ENCODE peak calls at places on chromosomes 5 and 9, in nine cellular contexts. One of them, this sample, is unnamed.
A peak's percentile ranks its signal among the peaks of the same experiment; 100 is the strongest.

GRCh38 chr9:21813575-21814473 is 11.4 kb downstream of the MTAP start:
- DNase-seq in fibroblast of mammary gland: peak; percentile 88
- DNase-seq in GM12865: peak; percentile 86
- DNase-seq in uterus: peak; percentile 66
- DNase-seq in A673: peak; percentile 60
- DNase-seq in GM20000: peak; percentile 62
- DNase-seq in neural crest cell: peak; percentile 51
- DNase-seq in mammary epithelial cell: peak; percentile 73
- DNase-seq in AG10803: peak; percentile 86
- DNase-seq in this sample: peak; percentile 74

GRCh38 chr5:151574597-151574996 is 16.5 kb downstream of the FAT2 start:
- DNase-seq in fibroblast of mammary gland: no peak
- DNase-seq in GM12865: no peak
- DNase-seq in uterus: no peak
- DNase-seq in A673: no peak
- DNase-seq in GM20000: no peak
- DNase-seq in neural crest cell: no peak
- DNase-seq in mammary epithelial cell: peak; percentile 39
- DNase-seq in AG10803: no peak
- DNase-seq in this sample: no peak

GRCh38 chr5:134732819-134733218 is 5.5 kb upstream of the CAMLG start:
- DNase-seq in fibroblast of mammary gland: no peak
- DNase-seq in GM12865: no peak
- DNase-seq in uterus: no peak
- DNase-seq in A673: no peak
- DNase-seq in GM20000: no peak
- DNase-seq in neural crest cell: no peak
- DNase-seq in mammary epithelial cell: no peak
- DNase-seq in AG10803: no peak
- DNase-seq in this sample: no peak

GRCh38 chr5:171388816-171389168 is 1.1 kb downstream of the NPM1 start:
- DNase-seq in fibroblast of mammary gland: no peak
- DNase-seq in GM12865: peak; percentile 56
- DNase-seq in uterus: no peak
- DNase-seq in A673: peak; percentile 61
- DNase-seq in GM20000: no peak
- DNase-seq in neural crest cell: no peak
- DNase-seq in mammary epithelial cell: no peak
- DNase-seq in AG10803: no peak
- DNase-seq in this sample: no peak

GRCh38 chr5:50958852-50959457 is 292.5 kb downstream of the PARP8 start:
- DNase-seq in fibroblast of mammary gland: peak; percentile 33
- DNase-seq in GM12865: peak; percentile 42
- DNase-seq in uterus: no peak
- DNase-seq in A673: peak; percentile 64
- DNase-seq in GM20000: no peak
- DNase-seq in neural crest cell: peak; percentile 37
- DNase-seq in mammary epithelial cell: peak; percentile 9
- DNase-seq in AG10803: peak; percentile 31
- DNase-seq in this sample: peak; percentile 39

GRCh38 chr5:107359033-107359915 is 311.5 kb downstream of the EFNA5 start:
- DNase-seq in fibroblast of mammary gland: peak; percentile 64
- DNase-seq in GM12865: no peak
- DNase-seq in uterus: no peak
- DNase-seq in A673: peak; percentile 81
- DNase-seq in GM20000: no peak
- DNase-seq in neural crest cell: no peak
- DNase-seq in mammary epithelial cell: peak; percentile 19
- DNase-seq in AG10803: peak; percentile 42
- DNase-seq in this sample: no peak

GRCh38 chr5:179312557-179313235 is 32.6 kb downstream of the ADAMTS2 start:
- DNase-seq in fibroblast of mammary gland: no peak
- DNase-seq in GM12865: no peak
- DNase-seq in uterus: no peak
- DNase-seq in A673: no peak
- DNase-seq in GM20000: no peak
- DNase-seq in neural crest cell: no peak
- DNase-seq in mammary epithelial cell: no peak
- DNase-seq in AG10803: peak; percentile 40
- DNase-seq in this sample: no peak

GRCh38 chr5:16883801-16884200 is 52.3 kb downstream of the MYO10 start:
- DNase-seq in fibroblast of mammary gland: peak; percentile 32
- DNase-seq in GM12865: no peak
- DNase-seq in uterus: no peak
- DNase-seq in A673: no peak
- DNase-seq in GM20000: no peak
- DNase-seq in neural crest cell: no peak
- DNase-seq in mammary epithelial cell: no peak
- DNase-seq in AG10803: peak; percentile 35
- DNase-seq in this sample: no peak

GRCh38 chr5:59506285-59506877 is 387.1 kb downstream of the PDE4D start:
- DNase-seq in fibroblast of mammary gland: peak; percentile 56
- DNase-seq in GM12865: peak; percentile 31
- DNase-seq in uterus: no peak
- DNase-seq in A673: no peak
- DNase-seq in GM20000: no peak
- DNase-seq in neural crest cell: no peak
- DNase-seq in mammary epithelial cell: no peak
- DNase-seq in AG10803: peak; percentile 62
- DNase-seq in this sample: peak; percentile 26

GRCh38 chr9:37300620-37301368 is 121.7 kb upstream of the GRHPR start:
- DNase-seq in fibroblast of mammary gland: peak; percentile 49
- DNase-seq in GM12865: peak; percentile 70
- DNase-seq in uterus: no peak
- DNase-seq in A673: no peak
- DNase-seq in GM20000: no peak
- DNase-seq in neural crest cell: no peak
- DNase-seq in mammary epithelial cell: peak; percentile 12
- DNase-seq in AG10803: peak; percentile 4
- DNase-seq in this sample: no peak

GRCh38 chr5:77328926-77329647 is 118.6 kb downstream of the PDE8B start:
- DNase-seq in fibroblast of mammary gland: no peak
- DNase-seq in GM12865: no peak
- DNase-seq in uterus: no peak
- DNase-seq in A673: no peak
- DNase-seq in GM20000: no peak
- DNase-seq in neural crest cell: no peak
- DNase-seq in mammary epithelial cell: no peak
- DNase-seq in AG10803: no peak
- DNase-seq in this sample: no peak

GRCh38 chr5:9431496-9432258 is 114.2 kb downstream of the SEMA5A start:
- DNase-seq in fibroblast of mammary gland: no peak
- DNase-seq in GM12865: peak; percentile 38
- DNase-seq in uterus: no peak
- DNase-seq in A673: no peak
- DNase-seq in GM20000: no peak
- DNase-seq in neural crest cell: no peak
- DNase-seq in mammary epithelial cell: no peak
- DNase-seq in AG10803: no peak
- DNase-seq in this sample: peak; percentile 29

GRCh38 chr5:157511656-157512644 is 51.9 kb downstream of the NIPAL4 start:
- DNase-seq in fibroblast of mammary gland: peak; percentile 98
- DNase-seq in GM12865: no peak
- DNase-seq in uterus: peak; percentile 98
- DNase-seq in A673: peak; percentile 78
- DNase-seq in GM20000: no peak
- DNase-seq in neural crest cell: peak; percentile 16
- DNase-seq in mammary epithelial cell: peak; percentile 95
- DNase-seq in AG10803: peak; percentile 98
- DNase-seq in this sample: peak; percentile 96

GRCh38 chr5:93403529-93403928 is 177.5 kb downstream of the NR2F1-AS1 start:
- DNase-seq in fibroblast of mammary gland: no peak
- DNase-seq in GM12865: no peak
- DNase-seq in uterus: no peak
- DNase-seq in A673: no peak
- DNase-seq in GM20000: no peak
- DNase-seq in neural crest cell: no peak
- DNase-seq in mammary epithelial cell: no peak
- DNase-seq in AG10803: no peak
- DNase-seq in this sample: no peak

GRCh38 chr5:3251784-3252183 is 343.8 kb upstream of the IRX1 start:
- DNase-seq in fibroblast of mammary gland: no peak
- DNase-seq in GM12865: no peak
- DNase-seq in uterus: no peak
- DNase-seq in A673: no peak
- DNase-seq in GM20000: no peak
- DNase-seq in neural crest cell: no peak
- DNase-seq in mammary epithelial cell: no peak
- DNase-seq in AG10803: no peak
- DNase-seq in this sample: no peak

GRCh38 chr5:109819878-109820277 is 130.2 kb downstream of the MAN2A1 start:
- DNase-seq in fibroblast of mammary gland: no peak
- DNase-seq in GM12865: no peak
- DNase-seq in uterus: no peak
- DNase-seq in A673: no peak
- DNase-seq in GM20000: no peak
- DNase-seq in neural crest cell: no peak
- DNase-seq in mammary epithelial cell: no peak
- DNase-seq in AG10803: no peak
- DNase-seq in this sample: no peak

GRCh38 chr9:114722937-114723620 is 41.1 kb upstream of the TEX48 start:
- DNase-seq in fibroblast of mammary gland: peak; percentile 31
- DNase-seq in GM12865: no peak
- DNase-seq in uterus: no peak
- DNase-seq in A673: no peak
- DNase-seq in GM20000: no peak
- DNase-seq in neural crest cell: no peak
- DNase-seq in mammary epithelial cell: no peak
- DNase-seq in AG10803: peak; percentile 32
- DNase-seq in this sample: no peak

GRCh38 chr9:33719581-33720374 is 75.6 kb upstream of the PRSS3 start:
- DNase-seq in fibroblast of mammary gland: peak; percentile 3
- DNase-seq in GM12865: peak; percentile 56
- DNase-seq in uterus: no peak
- DNase-seq in A673: peak; percentile 42
- DNase-seq in GM20000: peak; percentile 31
- DNase-seq in neural crest cell: peak; percentile 35
- DNase-seq in mammary epithelial cell: peak; percentile 9
- DNase-seq in AG10803: no peak
- DNase-seq in this sample: peak; percentile 15

GRCh38 chr9:38278457-38278856 is 114.0 kb upstream of the ALDH1B1 start:
- DNase-seq in fibroblast of mammary gland: no peak
- DNase-seq in GM12865: no peak
- DNase-seq in uterus: no peak
- DNase-seq in A673: no peak
- DNase-seq in GM20000: no peak
- DNase-seq in neural crest cell: no peak
- DNase-seq in mammary epithelial cell: no peak
- DNase-seq in AG10803: no peak
- DNase-seq in this sample: no peak

GRCh38 chr5:177554474-177555111 is at the start of gene FAM193B:
- DNase-seq in fibroblast of mammary gland: peak; percentile 85
- DNase-seq in GM12865: peak; percentile 94
- DNase-seq in uterus: peak; percentile 93
- DNase-seq in A673: peak; percentile 94
- DNase-seq in GM20000: peak; percentile 100
- DNase-seq in neural crest cell: peak; percentile 95
- DNase-seq in mammary epithelial cell: peak; percentile 86
- DNase-seq in AG10803: peak; percentile 85
- DNase-seq in this sample: peak; percentile 90
- TF ChIP-seq CTCF in fibroblast of mammary gland: peak; percentile 28
- TF ChIP-seq CTCF in GM12865: no peak
- TF ChIP-seq CTCF in uterus: peak; percentile 9
- TF ChIP-seq CTCF in A673: no peak
- TF ChIP-seq CTCF in GM20000: no peak
- TF ChIP-seq CTCF in neural crest cell: peak; percentile 54
- TF ChIP-seq CTCF in mammary epithelial cell: peak; percentile 41
- TF ChIP-seq CTCF in AG10803: peak; percentile 38
- TF ChIP-seq CTCF in this sample: peak; percentile 51

DNA sequence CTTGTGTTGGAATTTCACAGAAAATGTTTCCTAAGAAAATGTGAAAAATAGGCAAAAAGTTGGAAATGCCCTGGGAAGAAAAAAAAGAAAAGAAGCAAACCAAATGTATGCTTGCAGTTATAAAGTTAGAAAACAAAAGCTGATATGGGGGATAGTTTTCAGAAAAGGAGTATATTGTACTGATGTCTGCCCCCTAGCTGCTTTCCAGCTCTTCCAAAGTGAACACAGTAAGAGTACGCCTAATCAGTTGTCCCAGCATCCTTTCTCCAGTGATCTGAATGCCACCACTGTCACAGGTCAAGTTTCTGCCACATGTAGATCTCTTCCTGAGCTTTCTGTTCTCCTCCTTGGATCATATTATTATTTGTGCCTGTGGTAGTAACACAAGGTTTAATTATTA is 5.8 kb downstream of the TYRP1 start:
- DNase-seq in fibroblast of mammary gland: no peak
- DNase-seq in GM12865: no peak
- DNase-seq in uterus: no peak
- DNase-seq in A673: no peak
- DNase-seq in GM20000: no peak
- DNase-seq in neural crest cell: no peak
- DNase-seq in mammary epithelial cell: no peak
- DNase-seq in AG10803: no peak
- DNase-seq in this sample: no peak
- TF ChIP-seq CTCF in fibroblast of mammary gland: peak; percentile 33
- TF ChIP-seq CTCF in GM12865: no peak
- TF ChIP-seq CTCF in uterus: no peak
- TF ChIP-seq CTCF in A673: peak; percentile 42
- TF ChIP-seq CTCF in GM20000: no peak
- TF ChIP-seq CTCF in neural crest cell: no peak
- TF ChIP-seq CTCF in mammary epithelial cell: peak; percentile 21
- TF ChIP-seq CTCF in AG10803: peak; percentile 9
- TF ChIP-seq CTCF in this sample: no peak

DNA sequence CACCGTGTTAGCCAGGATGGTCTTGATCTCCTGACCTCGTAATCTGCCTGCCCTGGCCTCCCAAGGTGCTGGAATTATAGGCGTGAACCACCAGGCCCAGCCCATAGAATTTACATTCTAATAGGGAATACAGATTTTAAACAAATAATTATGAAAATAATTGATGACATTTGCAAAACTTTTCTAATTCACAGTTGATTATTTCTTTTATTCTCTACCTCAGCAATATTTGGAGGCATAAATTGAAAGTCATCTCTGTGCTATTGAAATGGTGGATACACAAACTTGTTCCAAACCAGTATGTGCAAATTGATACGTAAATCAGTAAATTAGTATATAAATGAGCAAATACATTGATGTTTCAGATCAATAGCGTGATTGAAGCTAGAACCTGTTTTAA is 8.2 kb downstream of the BNIP1 start:
- DNase-seq in fibroblast of mammary gland: no peak
- DNase-seq in GM12865: no peak
- DNase-seq in uterus: no peak
- DNase-seq in A673: no peak
- DNase-seq in GM20000: no peak
- DNase-seq in neural crest cell: no peak
- DNase-seq in mammary epithelial cell: no peak
- DNase-seq in AG10803: no peak
- DNase-seq in this sample: no peak
- TF ChIP-seq CTCF in fibroblast of mammary gland: no peak
- TF ChIP-seq CTCF in GM12865: no peak
- TF ChIP-seq CTCF in uterus: no peak
- TF ChIP-seq CTCF in A673: no peak
- TF ChIP-seq CTCF in GM20000: no peak
- TF ChIP-seq CTCF in neural crest cell: no peak
- TF ChIP-seq CTCF in mammary epithelial cell: no peak
- TF ChIP-seq CTCF in AG10803: no peak
- TF ChIP-seq CTCF in this sample: no peak

DNA sequence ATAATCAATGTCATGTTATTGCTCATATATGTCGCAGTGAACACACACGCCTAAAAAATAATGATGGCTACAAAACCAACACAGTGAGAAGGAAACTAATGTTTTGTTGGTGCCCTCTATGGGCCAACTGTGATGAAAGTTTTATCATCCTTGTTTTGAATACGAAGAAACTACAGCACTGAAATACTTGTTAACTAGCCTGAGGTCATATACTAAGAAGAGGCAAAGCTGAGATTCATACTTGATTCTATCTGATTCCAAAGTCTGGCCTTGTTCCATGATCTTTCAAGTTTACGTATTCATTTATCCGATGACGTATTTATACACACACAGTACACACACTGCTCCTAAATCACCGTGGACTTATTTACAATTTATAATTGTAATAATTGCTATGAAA is 16.1 kb upstream of the DRD1 start:
- DNase-seq in fibroblast of mammary gland: no peak
- DNase-seq in GM12865: no peak
- DNase-seq in uterus: no peak
- DNase-seq in A673: peak; percentile 21
- DNase-seq in GM20000: no peak
- DNase-seq in neural crest cell: no peak
- DNase-seq in mammary epithelial cell: peak; percentile 23
- DNase-seq in AG10803: no peak
- DNase-seq in this sample: peak; percentile 42
- TF ChIP-seq CTCF in fibroblast of mammary gland: peak; percentile 38
- TF ChIP-seq CTCF in GM12865: peak; percentile 24
- TF ChIP-seq CTCF in uterus: no peak
- TF ChIP-seq CTCF in A673: peak; percentile 48
- TF ChIP-seq CTCF in GM20000: peak; percentile 5
- TF ChIP-seq CTCF in neural crest cell: peak; percentile 68
- TF ChIP-seq CTCF in mammary epithelial cell: peak; percentile 47
- TF ChIP-seq CTCF in AG10803: peak; percentile 48
- TF ChIP-seq CTCF in this sample: peak; percentile 73